ENCODE peak calls at places on chromosomes 5 and 9, in ten cellular contexts. D is prostate gland, C is HFF-Myc, P is uterus, S is K562, Z is astrocyte, Q is A673, U is body of pancreas, Y is GM06990, M is heart right ventricle. K is an unnamed sample.

GRCh38 chr5:135465391-135466122 is 13.4 kb upstream of the TIFAB start:
- DNase-seq in Y (no peak), S (no peak), P (no peak), Q (no peak), D (no peak), Z (no peak), M (no peak), U (no peak), C (no peak), K (no peak)

GRCh38 chr5:96868603-96869371 is 7.5 kb upstream of the ERAP2 start:
- DNase-seq in C (no peak), P (no peak), M (no peak), Z (peak; percentile 62), Q (peak; percentile 77), D (peak; percentile 38), S (peak; percentile 70), Y (no peak), U (peak; percentile 11), K (peak; percentile 82)

GRCh38 chr9:123453904-123454321 is 97.9 kb downstream of the CRB2 start:
- DNase-seq in C (no peak), S (no peak), P (no peak), U (peak; percentile 23), M (peak; percentile 50), D (peak; percentile 9), Y (no peak), Z (no peak), Q (no peak), K (no peak)

GRCh38 chr5:112636288-112636731 is 101.4 kb upstream of the APC start:
- DNase-seq in D (no peak), Z (no peak), C (no peak), S (no peak), P (no peak), Q (no peak), U (peak; percentile 46), M (no peak), Y (no peak), K (no peak)

GRCh38 chr5:160542281-160542680 is 120.6 kb downstream of the PTTG1 start:
- DNase-seq in P (no peak), S (no peak), Q (no peak), M (no peak), Z (no peak), Y (no peak), U (no peak), D (no peak), C (no peak), K (no peak)

GRCh38 chr5:175383350-175383749 is 60.6 kb downstream of the DRD1 start:
- DNase-seq in U (no peak), Q (peak; percentile 4), M (no peak), Y (no peak), S (no peak), C (no peak), D (peak; percentile 16), Z (peak; percentile 2), P (no peak), K (no peak)

GRCh38 chr9:113638916-113639315 is 175.4 kb downstream of the RGS3 start:
- DNase-seq in Q (no peak), U (peak; percentile 1), P (no peak), D (no peak), Y (no peak), S (no peak), C (no peak), Z (no peak), M (no peak), K (no peak)

GRCh38 chr9:105963700-105964099 is 269.4 kb downstream of the TMEM38B start:
- DNase-seq in S (no peak), U (no peak), M (no peak), Z (no peak), D (no peak), Q (no peak), Y (no peak), P (no peak), C (no peak), K (no peak)

GRCh38 chr9:34684816-34685215 is 6.3 kb downstream of the CCL19 start:
- DNase-seq in M (no peak), S (no peak), D (no peak), Y (no peak), U (no peak), Z (no peak), Q (no peak), P (no peak), C (no peak), K (no peak)

GRCh38 chr9:135533674-135534073 is 12.3 kb upstream of the OBP2A start:
- DNase-seq in S (no peak), C (no peak), Y (no peak), M (no peak), Q (no peak), P (no peak), Z (no peak), D (no peak), U (no peak), K (no peak)

GRCh38 chr9:98842510-98842909 is 35.0 kb downstream of the GALNT12 start:
- DNase-seq in Q (no peak), U (no peak), S (no peak), C (no peak), Y (no peak), D (no peak), P (no peak), M (no peak), Z (no peak), K (no peak)

GRCh38 chr9:98848450-98849149 is 41.1 kb downstream of the GALNT12 start:
- DNase-seq in P (peak; percentile 88), U (peak; percentile 95), C (peak; percentile 77), Y (peak; percentile 23), S (peak; percentile 93), M (peak; percentile 92), D (peak; percentile 95), Z (peak; percentile 92), Q (peak; percentile 82), K (peak; percentile 92)

GRCh38 chr9:98850851-98851729 is 43.6 kb downstream of the GALNT12 start:
- DNase-seq in Y (no peak), Q (no peak), C (no peak), U (no peak), S (peak; percentile 85), Z (no peak), P (no peak), D (no peak), M (no peak), K (no peak)

GRCh38 chr9:98846879-98847278 is 39.4 kb downstream of the GALNT12 start:
- DNase-seq in M (no peak), U (no peak), S (no peak), C (no peak), Q (no peak), P (no peak), Y (no peak), Z (no peak), D (no peak), K (peak; percentile 41)

GRCh38 chr9:98846081-98846480 is 38.6 kb downstream of the GALNT12 start:
- DNase-seq in S (no peak), D (no peak), M (no peak), U (no peak), Z (no peak), Y (no peak), Q (no peak), P (no peak), C (no peak), K (no peak)
- H3K4me3 ChIP-seq in S (no peak overlapping the region), D (no peak overlapping the region), M (no peak overlapping the region), U (no peak overlapping the region), Z (no peak overlapping the region), Y (no peak overlapping the region), Q (no peak overlapping the region), P (no peak overlapping the region), C (no peak overlapping the region), K (no peak overlapping the region)

DNA sequence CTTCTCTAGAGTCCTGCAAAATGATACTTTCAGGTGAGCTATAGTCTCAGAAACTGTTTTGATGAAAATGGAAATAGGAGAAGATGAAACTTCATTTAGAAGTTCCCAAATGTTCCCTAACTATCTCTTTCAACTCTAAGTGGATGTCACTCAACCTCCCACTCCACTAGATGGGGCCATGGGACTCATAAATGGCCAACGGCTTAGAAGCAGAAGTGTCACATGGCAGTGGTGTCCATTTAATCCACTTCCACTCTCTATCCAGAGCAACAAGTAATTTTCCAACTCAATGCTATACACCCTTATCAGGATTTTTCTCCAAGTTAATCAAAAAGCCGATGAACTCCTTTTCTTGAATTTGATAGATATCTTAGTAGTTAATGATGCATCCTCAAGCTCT is 295.7 kb downstream of the EDIL3 start:
- DNase-seq in Y (no peak), M (no peak), U (no peak), D (no peak), Z (peak; percentile 11), Q (peak; percentile 30), C (no peak), S (peak; percentile 4), P (no peak), K (peak; percentile 63)
- TF ChIP-seq CTCF in Y (peak; percentile 19), M (no peak), U (no peak), D (no peak), Z (peak; percentile 4), Q (peak; percentile 42), C (peak; percentile 6), S (no peak), P (no peak), K (peak; percentile 43)

DNA sequence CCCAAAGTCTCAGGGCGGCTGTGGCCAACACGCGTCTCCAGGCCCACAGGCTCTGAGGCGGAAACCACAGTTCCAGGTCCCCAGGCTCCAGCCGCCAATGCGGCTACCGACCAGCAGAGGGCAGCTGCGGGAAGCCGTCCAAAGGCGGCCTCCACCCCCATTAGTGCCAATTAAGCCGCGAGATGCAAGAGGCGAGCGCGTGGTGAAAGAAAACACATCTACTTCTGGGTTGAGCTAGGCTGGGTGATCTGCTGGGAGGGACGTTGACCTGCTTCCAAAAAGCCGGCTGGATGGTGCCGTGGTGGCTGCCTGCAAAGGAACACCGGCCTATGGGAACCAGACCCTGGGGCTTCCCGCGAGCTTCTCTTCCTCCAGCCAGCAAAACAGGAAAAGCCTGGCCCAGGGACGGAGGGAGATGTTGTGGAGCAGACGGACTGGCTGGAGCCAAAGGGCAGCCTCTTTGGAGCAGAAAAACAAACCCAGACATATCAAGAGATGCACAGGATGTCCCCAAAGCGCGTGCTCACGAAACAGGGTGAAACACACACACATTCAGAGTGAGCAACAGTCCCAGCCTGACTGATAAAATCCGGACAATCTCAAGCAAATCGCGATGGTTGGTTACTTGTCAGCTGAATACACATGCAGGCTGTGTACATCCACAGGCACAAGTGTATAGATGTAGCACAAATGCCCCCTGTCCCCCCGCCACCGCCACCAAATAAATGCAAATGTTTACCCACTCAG is 187.1 kb upstream of the BRINP1 start:
- DNase-seq in Y (peak; percentile 57), S (peak; percentile 48), P (peak; percentile 49), Z (peak; percentile 24), C (peak; percentile 20), D (peak; percentile 50), U (peak; percentile 74), Q (peak; percentile 70), M (peak; percentile 80), K (peak; percentile 56)
- H3K4me3 ChIP-seq in Y (no peak overlapping the region), S (no peak overlapping the region), P (no peak overlapping the region), Z (peak overlapping the region; percentile 42), C (peak overlapping the region; percentile 9), D (peak overlapping the region; percentile 21), U (no peak overlapping the region), Q (no peak overlapping the region), M (peak overlapping the region; percentile 29), K (peak overlapping the region; percentile 60)

DNA sequence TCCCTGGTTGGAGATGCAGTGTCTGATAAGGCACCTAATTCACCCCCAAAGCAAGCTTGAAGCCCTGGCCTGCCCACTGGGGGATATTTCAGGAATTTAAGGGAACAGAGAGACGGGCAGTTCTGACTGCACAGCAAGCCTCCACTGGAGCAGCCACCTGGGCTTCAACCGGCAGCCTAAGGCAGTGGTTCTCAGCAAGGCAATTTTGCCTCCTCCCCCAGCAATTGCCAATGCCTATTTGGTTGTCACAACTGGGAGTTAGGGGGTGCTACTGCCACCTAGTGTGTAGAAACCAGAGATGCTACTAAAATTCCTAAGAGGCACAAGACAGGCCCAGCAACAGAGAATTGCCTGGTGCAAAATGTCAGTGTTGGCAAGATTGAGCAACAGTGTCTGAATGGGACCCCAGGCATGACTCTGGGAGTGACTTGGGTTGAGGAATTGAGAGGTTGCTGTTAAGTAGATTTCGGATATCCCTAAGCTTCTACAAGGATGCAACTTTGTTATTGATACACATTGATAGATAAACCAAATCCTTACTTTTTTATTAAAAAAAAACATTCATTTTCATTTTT is 58.7 kb upstream of the CTSL start:
- DNase-seq in Q (peak; percentile 74), D (no peak), U (no peak), C (no peak), S (peak; percentile 42), P (no peak), Z (no peak), Y (no peak), M (no peak), K (no peak)
- TF ChIP-seq CTCF in Q (peak; percentile 55), D (no peak), U (no peak), C (peak; percentile 37), S (peak; percentile 36), P (no peak), Z (no peak), Y (peak; percentile 39), M (no peak), K (peak; percentile 19)

K was measured in fibroblast of the aortic adventitia.